ENCODE peak calls at places on chromosomes 12 and 14, in ten cellular contexts. D is stimulated activated naive CD8-positive, alpha-beta T cell treated with anti-CD3 and anti-CD28 coated beads, Interleukin-15, Interleukin-2, amounts not matched to agents 100 U/mL and 50 U/mL, for 24 hours; Z is endodermal cell; Q is AG09309; S is EL; O is CD8-positive, alpha-beta memory T cell; X is HuH-7; C is breast epithelium; P is iPS-NIHi11; N is brain microvascular endothelial cell. J is an unnamed sample.

GRCh38 chr12:57737467-57738141 is 938 bp downstream of the AGAP2 start:
- DNase-seq in D (no peak), Z (peak), Q (no peak), S (peak), O (no peak), X (peak), C (no peak), P (peak), N (no peak), J (no peak)

GRCh38 chr12:2335517-2335916 is 282.7 kb downstream of the CACNA1C start:
- DNase-seq in D (no peak), Z (no peak), Q (no peak), S (peak), O (no peak), X (no peak), C (no peak), P (no peak), N (no peak), J (no peak)

GRCh38 chr14:69586420-69586819 is 11.7 kb upstream of the CCDC177 start:
- DNase-seq in D (no peak), Z (no peak), Q (no peak), S (no peak), O (no peak), X (no peak), C (no peak), P (no peak), N (no peak), J (no peak)

GRCh38 chr12:27841392-27841882 is 61.4 kb upstream of the MANSC4 start:
- DNase-seq in D (no peak), Z (no peak), Q (peak), S (peak), O (no peak), X (no peak), C (no peak), P (no peak), N (peak), J (peak)

GRCh38 chr12:132352896-132353800 is 23.8 kb upstream of the GALNT9 start:
- DNase-seq in D (no peak), Z (no peak), Q (no peak), S (no peak), O (no peak), X (no peak), C (no peak), P (peak), N (no peak), J (no peak)

GRCh38 chr14:83847102-83847501 is 1682.8 kb upstream of the FLRT2 start:
- DNase-seq in D (no peak), Z (no peak), Q (no peak), S (no peak), O (no peak), X (no peak), C (no peak), P (no peak), N (no peak), J (peak)

GRCh38 chr14:39247256-39247655 is 13.5 kb downstream of the MIA2 start:
- DNase-seq in D (no peak), Z (no peak), Q (peak), S (peak), O (no peak), X (no peak), C (no peak), P (no peak), N (peak), J (no peak)

GRCh38 chr14:56687123-56687522 is 107.5 kb downstream of the TMEM260 start:
- DNase-seq in D (no peak), Z (no peak), Q (no peak), S (no peak), O (no peak), X (no peak), C (no peak), P (peak), N (no peak), J (no peak)

GRCh38 chr14:101252443-101253214 is 308.7 kb upstream of the DIO3 start:
- DNase-seq in D (no peak), Z (peak), Q (no peak), S (no peak), O (no peak), X (no peak), C (no peak), P (no peak), N (no peak), J (no peak)

GRCh38 chr12:40146800-40147797 is 41.2 kb upstream of the SLC2A13 start:
- DNase-seq in D (no peak), Z (no peak), Q (no peak), S (no peak), O (no peak), X (no peak), C (no peak), P (no peak), N (no peak), J (no peak)

GRCh38 chr12:105406497-105406896 is 76.0 kb downstream of the C12orf75 start:
- DNase-seq in D (no peak), Z (peak), Q (no peak), S (no peak), O (no peak), X (no peak), C (no peak), P (no peak), N (no peak), J (no peak)

GRCh38 chr14:73741876-73742519 is 27.8 kb upstream of the PNMA1 start:
- DNase-seq in D (peak), Z (peak), Q (no peak), S (peak), O (peak), X (no peak), C (no peak), P (no peak), N (no peak), J (peak)

GRCh38 chr14:24508155-24508554 is at the start of gene CMA1:
- DNase-seq in D (no peak), Z (no peak), Q (no peak), S (no peak), O (no peak), X (no peak), C (no peak), P (no peak), N (no peak), J (no peak)

GRCh38 chr12:109721276-109721675 is 7.7 kb downstream of the FAM222A start:
- DNase-seq in D (no peak), Z (no peak), Q (no peak), S (no peak), O (no peak), X (no peak), C (no peak), P (no peak), N (no peak), J (no peak)

GRCh38 chr14:105525861-105526780 is at the start of gene TMEM121:
- DNase-seq in D (peak), Z (peak), Q (no peak), S (no peak), O (peak), X (no peak), C (peak), P (peak), N (no peak), J (peak)

GRCh38 chr12:77847060-77847541 is 16.4 kb downstream of the NAV3 start:
- DNase-seq in D (no peak), Z (no peak), Q (no peak), S (peak), O (no peak), X (no peak), C (no peak), P (no peak), N (no peak), J (peak)

GRCh38 chr14:99475179-99475578 is 5.5 kb downstream of the SETD3 start:
- DNase-seq in D (no peak), Z (peak), Q (no peak), S (no peak), O (no peak), X (no peak), C (no peak), P (no peak), N (no peak), J (peak)

GRCh38 chr14:38209572-38210159 is 2.0 kb downstream of the SSTR1 start:
- DNase-seq in D (no peak), Z (no peak), Q (no peak), S (peak), O (no peak), X (no peak), C (no peak), P (peak), N (no peak), J (no peak)

GRCh38 chr12:108757842-108758241 is 26.5 kb upstream of the CORO1C start:
- DNase-seq in D (no peak), Z (no peak), Q (no peak), S (no peak), O (no peak), X (no peak), C (peak), P (no peak), N (no peak), J (no peak)

GRCh38 chr12:119710941-119711551 is 43.1 kb downstream of the PRKAB1 start:
- DNase-seq in D (no peak), Z (no peak), Q (no peak), S (no peak), O (no peak), X (no peak), C (no peak), P (no peak), N (no peak), J (no peak)

GRCh38 chr12:39441189-39441962 is 1.5 kb downstream of the KIF21A start:
- DNase-seq in D (no peak), Z (no peak), Q (no peak), S (no peak), O (no peak), X (no peak), C (no peak), P (no peak), N (no peak), J (no peak)

GRCh38 chr14:98906123-98906995 is 365.6 kb downstream of the BCL11B start:
- DNase-seq in D (no peak), Z (no peak), Q (no peak), S (no peak), O (no peak), X (no peak), C (peak), P (peak), N (no peak), J (peak)

GRCh38 chr12:91406920-91407341 is 224.3 kb upstream of the DCN start:
- DNase-seq in D (peak), Z (peak), Q (no peak), S (peak), O (no peak), X (no peak), C (no peak), P (peak), N (peak), J (peak)

GRCh38 chr14:68291820-68292219 is 472.2 kb downstream of the RAD51B start:
- DNase-seq in D (no peak), Z (peak), Q (no peak), S (no peak), O (no peak), X (no peak), C (no peak), P (peak), N (no peak), J (no peak)

GRCh38 chr14:75467763-75468162 is 39.9 kb downstream of the JDP2 start:
- DNase-seq in D (no peak), Z (peak), Q (no peak), S (no peak), O (no peak), X (no peak), C (no peak), P (no peak), N (no peak), J (no peak)

GRCh38 chr14:58572092-58572853 is 65.5 kb upstream of the DACT1 start:
- DNase-seq in D (peak), Z (no peak), Q (no peak), S (peak), O (no peak), X (no peak), C (no peak), P (no peak), N (peak), J (no peak)

GRCh38 chr12:74539765-74540526 is 2.3 kb downstream of the ATXN7L3B start:
- DNase-seq in D (no peak), Z (peak), Q (no peak), S (no peak), O (no peak), X (no peak), C (no peak), P (no peak), N (no peak), J (no peak)

GRCh38 chr12:94263011-94263786 is 114.8 kb downstream of the PLXNC1 start:
- DNase-seq in D (peak), Z (peak), Q (no peak), S (no peak), O (peak), X (no peak), C (no peak), P (no peak), N (no peak), J (no peak)

GRCh38 chr14:51398898-51399297 is 158.9 kb downstream of the TMX1 start:
- DNase-seq in D (no peak), Z (no peak), Q (peak), S (peak), O (no peak), X (no peak), C (no peak), P (no peak), N (peak), J (no peak)

GRCh38 chr14:91366749-91367148 is 50.9 kb downstream of the CCDC88C start:
- DNase-seq in D (no peak), Z (no peak), Q (no peak), S (no peak), O (no peak), X (no peak), C (no peak), P (no peak), N (no peak), J (no peak)

GRCh38 chr12:117036046-117036445 is 63.2 kb downstream of the TESC start:
- DNase-seq in D (no peak), Z (no peak), Q (no peak), S (no peak), O (no peak), X (no peak), C (no peak), P (no peak), N (no peak), J (no peak)